ENCODE peak calls at places on chromosomes 4 and X, in five cellular contexts. N is testis, I is ovary, Y is dorsolateral prefrontal cortex, J is choroid plexus epithelial cell. Z is an unnamed sample.

GRCh38 chr4:150297861-150298474 is 219.7 kb downstream of the DCLK2 start:
- DNase-seq in N (peak; percentile 79), I (peak; percentile 44), Y (no peak), J (peak; percentile 87), Z (no peak)

GRCh38 chr4:79048878-79049277 is 109.6 kb upstream of the PAQR3 start:
- DNase-seq in N (no peak), I (no peak), Y (no peak), J (no peak), Z (no peak)

GRCh38 chr4:185868983-185869938 is 57.3 kb upstream of the SORBS2 start:
- DNase-seq in N (no peak), I (no peak), Y (no peak), J (no peak), Z (no peak)

GRCh38 chrX:39730671-39731389 is 366.9 kb downstream of the BCOR start:
- DNase-seq in N (peak; percentile 45), I (peak; percentile 82), Y (peak; percentile 68), J (peak; percentile 75), Z (no peak)

GRCh38 chr4:136713140-136713539 is 819.2 kb downstream of the PCDH18 start:
- DNase-seq in N (no peak), I (no peak), Y (no peak), J (peak; percentile 74), Z (no peak)

GRCh38 chr4:13986533-13986932 is 359.0 kb upstream of the BOD1L1 start:
- DNase-seq in N (no peak), I (no peak), Y (no peak), J (no peak), Z (no peak)

GRCh38 chr4:189124149-189124758 is 816.4 kb upstream of the FRG1 start:
- DNase-seq in N (peak; percentile 64), I (peak; percentile 41), Y (peak; percentile 49), J (peak; percentile 54), Z (no peak)

GRCh38 chrX:154304901-154305300 is 9.3 kb downstream of the TKTL1 start:
- DNase-seq in N (no peak), I (no peak), Y (no peak), J (no peak), Z (no peak)

GRCh38 chrX:148633509-148633908 is 133.1 kb downstream of the AFF2 start:
- DNase-seq in N (no peak), I (no peak), Y (no peak), J (no peak), Z (no peak)

GRCh38 chr4:147157860-147158701 is 212.4 kb upstream of the TTC29 start:
- DNase-seq in N (peak; percentile 27), I (peak; percentile 39), Y (peak; percentile 58), J (peak; percentile 56), Z (peak; percentile 82)

GRCh38 chrX:40152173-40152705 is 54.5 kb upstream of the BCOR start:
- DNase-seq in N (no peak), I (peak; percentile 33), Y (peak; percentile 73), J (no peak), Z (peak; percentile 86)

GRCh38 chr4:128068927-128069326 is 7.8 kb downstream of the LARP1B start:
- DNase-seq in N (peak; percentile 31), I (no peak), Y (no peak), J (peak; percentile 74), Z (no peak)

GRCh38 chrX:13768939-13769338 is 34.4 kb downstream of the OFD1 start:
- DNase-seq in N (no peak), I (no peak), Y (no peak), J (no peak), Z (no peak)

GRCh38 chr4:75432683-75433082 is 81.5 kb downstream of the RCHY1 start:
- DNase-seq in N (no peak), I (no peak), Y (no peak), J (peak; percentile 35), Z (no peak)

GRCh38 chr4:158810487-158811215 is 41.8 kb downstream of the FNIP2 start:
- DNase-seq in N (peak; percentile 69), I (peak; percentile 62), Y (no peak), J (peak; percentile 92), Z (no peak)

GRCh38 chrX:13693341-13693871 is 4.5 kb downstream of the RAB9A start:
- DNase-seq in N (no peak), I (no peak), Y (no peak), J (no peak), Z (no peak)

GRCh38 chr4:45638641-45639040 is 485.2 kb downstream of the GABRG1 start:
- DNase-seq in N (no peak), I (no peak), Y (no peak), J (no peak), Z (no peak)

GRCh38 chrX:109390556-109390955 is 91.3 kb downstream of the GUCY2F start:
- DNase-seq in N (no peak), I (no peak), Y (no peak), J (no peak), Z (no peak)

GRCh38 chrX:10926906-10927305 is 184.2 kb upstream of the HCCS start:
- DNase-seq in N (no peak), I (no peak), Y (no peak), J (no peak), Z (no peak)

GRCh38 chr4:105677689-105678088 is 30.8 kb downstream of the INTS12 start:
- DNase-seq in N (no peak), I (no peak), Y (no peak), J (no peak), Z (no peak)

GRCh38 chr4:71221510-71222466 is 117.0 kb upstream of the SLC4A4 start:
- DNase-seq in N (no peak), I (no peak), Y (no peak), J (no peak), Z (no peak)

GRCh38 chrX:24676403-24677024 is 17.2 kb upstream of the POLA1 start:
- DNase-seq in N (no peak), I (no peak), Y (no peak), J (peak; percentile 18), Z (no peak)

GRCh38 chr4:55029838-55030503 is 95.4 kb downstream of the KDR start:
- DNase-seq in N (no peak), I (no peak), Y (no peak), J (no peak), Z (no peak)

GRCh38 chrX:6226053-6226645 is 2.5 kb downstream of the NLGN4X start:
- DNase-seq in N (peak; percentile 14), I (peak; percentile 22), Y (peak; percentile 55), J (no peak), Z (peak; percentile 44)

DNA sequence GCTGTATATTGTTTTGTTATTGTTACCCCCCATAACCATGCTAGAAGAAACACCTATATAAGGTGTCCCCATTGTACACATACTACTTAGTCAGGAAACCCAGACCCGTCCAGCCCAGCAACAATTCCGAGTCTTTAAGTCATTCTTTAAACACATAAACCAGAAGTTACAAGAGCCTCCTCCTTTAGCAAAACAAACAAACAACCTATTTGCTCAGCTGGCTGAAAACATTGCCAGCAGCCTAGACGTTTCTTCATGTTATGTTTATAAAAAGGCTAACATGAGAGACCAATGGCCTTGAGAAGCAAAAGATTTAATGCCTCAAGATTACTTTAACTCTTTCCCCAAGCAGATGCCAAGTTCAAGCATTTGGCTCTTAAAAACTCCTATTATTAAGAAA is 1.4 kb downstream of the ACOX3 start:
- DNase-seq in N (peak; percentile 60), I (peak; percentile 58), Y (no peak), J (peak; percentile 30), Z (no peak)
- H3K4me3 ChIP-seq in N (peak overlapping the region; percentile 96), I (no peak overlapping the region), Y (no peak overlapping the region), J (no peak overlapping the region), Z (no peak overlapping the region)

GRCh38 chr4:15385515-15385914 is 42.3 kb upstream of the C1QTNF7 start:
- DNase-seq in N (no peak), I (no peak), Y (no peak), J (no peak), Z (no peak)
- H3K4me3 ChIP-seq in N (no peak overlapping the region), I (peak overlapping the region; percentile 10), Y (no peak overlapping the region), J (no peak overlapping the region), Z (no peak overlapping the region)

GRCh38 chr4:7716322-7716721 is 223.3 kb downstream of the AFAP1 start:
- DNase-seq in N (no peak), I (no peak), Y (no peak), J (no peak), Z (no peak)

GRCh38 chr4:7717161-7717560 is 222.5 kb downstream of the AFAP1 start:
- DNase-seq in N (no peak), I (no peak), Y (no peak), J (no peak), Z (no peak)

GRCh38 chr4:7715251-7716014 is 224.2 kb downstream of the AFAP1 start:
- DNase-seq in N (no peak), I (no peak), Y (no peak), J (no peak), Z (no peak)

GRCh38 chr4:7719354-7720174 is 220.1 kb downstream of the AFAP1 start:
- DNase-seq in N (peak; percentile 81), I (peak; percentile 77), Y (peak; percentile 83), J (peak; percentile 49), Z (no peak)

DNA sequence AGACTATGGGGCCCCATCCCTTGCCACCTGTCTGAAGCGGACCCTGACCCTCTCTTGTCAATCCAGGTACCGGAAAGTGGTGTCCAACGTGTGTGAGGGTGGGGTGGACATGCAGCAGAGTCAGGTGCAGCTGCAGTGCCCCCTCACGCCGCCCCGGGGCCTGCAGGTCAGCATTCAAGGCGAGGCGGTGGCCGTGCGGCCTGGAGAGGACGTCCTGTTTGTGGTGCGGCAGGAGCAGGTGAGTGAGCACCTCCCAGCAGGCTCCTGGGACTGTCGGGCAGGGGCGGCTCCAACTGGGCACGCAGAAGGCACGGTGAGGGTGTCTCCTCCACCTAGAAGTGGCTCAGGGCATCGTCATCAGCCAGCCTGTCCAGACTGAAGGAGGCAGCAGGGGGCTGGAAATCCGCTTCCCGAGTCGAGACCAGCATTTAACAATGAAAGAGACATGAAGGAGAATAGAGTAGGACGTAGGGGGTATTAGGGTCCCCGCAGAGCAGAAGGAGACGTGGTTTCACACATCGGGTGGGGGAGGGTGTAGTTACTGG is 221.6 kb downstream of the AFAP1 start:
- DNase-seq in N (no peak), I (no peak), Y (no peak), J (no peak), Z (peak; percentile 29)
- H3K4me3 ChIP-seq in N (no peak overlapping the region), I (no peak overlapping the region), Y (no peak overlapping the region), J (no peak overlapping the region), Z (no peak overlapping the region)

GRCh38 chr4:145902522-145902921 is 36.1 kb downstream of the ZNF827 start:
- DNase-seq in N (no peak), I (no peak), Y (no peak), J (no peak), Z (no peak)
- H3K4me3 ChIP-seq in N (no peak overlapping the region), I (no peak overlapping the region), Y (no peak overlapping the region), J (no peak overlapping the region), Z (no peak overlapping the region)

Z was measured in upper lobe of left lung.